ENCODE peak calls at places on chromosome 22, in four cellular contexts. One of them, this sample, is unnamed.

GRCh38 chr22:22999473-22999872 is 70.8 kb upstream of the GNAZ start:
- DNase-seq in AG08396: no peak
- DNase-seq in NCI-H1105: no peak
- DNase-seq in CD4-positive, alpha-beta memory T cell: no peak
- DNase-seq in this sample: no peak

GRCh38 chr22:46824348-46824909 is 62.0 kb downstream of the TBC1D22A start:
- DNase-seq in AG08396: no peak
- DNase-seq in CD4-positive, alpha-beta memory T cell: no peak
- DNase-seq in NCI-H1105: no peak
- DNase-seq in this sample: no peak

GRCh38 chr22:46757104-46757503 is 5.3 kb upstream of the TBC1D22A start:
- DNase-seq in CD4-positive, alpha-beta memory T cell: no peak
- DNase-seq in NCI-H1105: no peak
- DNase-seq in AG08396: no peak
- DNase-seq in this sample: no peak

GRCh38 chr22:36355362-36355761 is 32.4 kb downstream of the MYH9 start:
- DNase-seq in AG08396: no peak
- DNase-seq in CD4-positive, alpha-beta memory T cell: no peak
- DNase-seq in NCI-H1105: no peak
- DNase-seq in this sample: no peak

GRCh38 chr22:42078469-42079318 is 806 bp upstream of the SMDT1 start:
- DNase-seq in NCI-H1105: no peak
- DNase-seq in CD4-positive, alpha-beta memory T cell: no peak
- DNase-seq in AG08396: no peak
- DNase-seq in this sample: no peak

GRCh38 chr22:20523118-20523983 is 15.9 kb downstream of the MED15 start:
- DNase-seq in NCI-H1105: no peak
- DNase-seq in CD4-positive, alpha-beta memory T cell: peak
- DNase-seq in AG08396: no peak
- DNase-seq in this sample: no peak

GRCh38 chr22:43262990-43263644 is 76.2 kb upstream of the TTLL12 start:
- DNase-seq in NCI-H1105: no peak
- DNase-seq in AG08396: no peak
- DNase-seq in CD4-positive, alpha-beta memory T cell: peak
- DNase-seq in this sample: no peak

GRCh38 chr22:35102663-35103062 is 36.7 kb downstream of the ISX start:
- DNase-seq in AG08396: no peak
- DNase-seq in CD4-positive, alpha-beta memory T cell: no peak
- DNase-seq in NCI-H1105: no peak
- DNase-seq in this sample: no peak

GRCh38 chr22:22767876-22768602 is 119.6 kb upstream of the IGLL5 start:
- DNase-seq in CD4-positive, alpha-beta memory T cell: no peak
- DNase-seq in AG08396: no peak
- DNase-seq in NCI-H1105: no peak
- DNase-seq in this sample: no peak